ENCODE peak calls at places on chromosomes 16 and 17, in five cellular contexts. One of them, this sample, is unnamed.

GRCh38 chr16:66953462-66954096 is 7.5 kb upstream of the CES3 start:
- DNase-seq in GM12878: no peak
- DNase-seq in HepG2: no peak
- DNase-seq in H1: no peak
- DNase-seq in SK-N-SH: no peak
- DNase-seq in this sample: no peak

GRCh38 chr17:43755389-43755875 is 3.2 kb downstream of the SOST start:
- DNase-seq in H1: peak
- DNase-seq in GM12878: no peak
- DNase-seq in SK-N-SH: no peak
- DNase-seq in HepG2: no peak
- DNase-seq in this sample: no peak

GRCh38 chr17:6986676-6987075 is 9.2 kb upstream of the ALOX12 start:
- DNase-seq in H1: no peak
- DNase-seq in HepG2: no peak
- DNase-seq in SK-N-SH: no peak
- DNase-seq in GM12878: no peak
- DNase-seq in this sample: no peak

GRCh38 chr17:68595496-68595895 is 5.7 kb downstream of the FAM20A start:
- DNase-seq in H1: no peak
- DNase-seq in HepG2: no peak
- DNase-seq in SK-N-SH: no peak
- DNase-seq in GM12878: no peak
- DNase-seq in this sample: no peak

GRCh38 chr16:57773019-57773418 is 29.3 kb downstream of the KIFC3 start:
- DNase-seq in HepG2: no peak
- DNase-seq in SK-N-SH: no peak
- DNase-seq in GM12878: no peak
- DNase-seq in H1: no peak
- DNase-seq in this sample: no peak

GRCh38 chr16:81593481-81593880 is 148.9 kb downstream of the CMIP start:
- DNase-seq in SK-N-SH: no peak
- DNase-seq in GM12878: no peak
- DNase-seq in HepG2: no peak
- DNase-seq in H1: no peak
- DNase-seq in this sample: no peak

GRCh38 chr16:11098601-11099377 is 154.4 kb downstream of the CLEC16A start:
- DNase-seq in HepG2: no peak
- DNase-seq in H1: no peak
- DNase-seq in SK-N-SH: no peak
- DNase-seq in GM12878: no peak
- DNase-seq in this sample: no peak

GRCh38 chr17:62995377-62995885 is 29.4 kb downstream of the TANC2 start:
- DNase-seq in GM12878: no peak
- DNase-seq in SK-N-SH: peak
- DNase-seq in HepG2: peak
- DNase-seq in H1: no peak
- DNase-seq in this sample: peak

GRCh38 chr17:10743316-10744009 is 13.6 kb upstream of the TMEM220 start:
- DNase-seq in HepG2: no peak
- DNase-seq in GM12878: no peak
- DNase-seq in H1: no peak
- DNase-seq in SK-N-SH: no peak
- DNase-seq in this sample: no peak

GRCh38 chr16:27717726-27718125 is 167.8 kb downstream of the KATNIP start:
- DNase-seq in HepG2: no peak
- DNase-seq in GM12878: no peak
- DNase-seq in H1: no peak
- DNase-seq in SK-N-SH: no peak
- DNase-seq in this sample: no peak

GRCh38 chr17:61128671-61129115 is 270.9 kb upstream of the TBX2 start:
- DNase-seq in H1: no peak
- DNase-seq in HepG2: no peak
- DNase-seq in SK-N-SH: no peak
- DNase-seq in GM12878: no peak
- DNase-seq in this sample: no peak

GRCh38 chr17:80119271-80119791 is 17.9 kb downstream of the GAA start:
- DNase-seq in SK-N-SH: peak
- DNase-seq in GM12878: no peak
- DNase-seq in H1: no peak
- DNase-seq in HepG2: no peak
- DNase-seq in this sample: no peak

GRCh38 chr16:72894291-72895151 is 153.4 kb downstream of the ZFHX3 start:
- DNase-seq in H1: no peak
- DNase-seq in HepG2: no peak
- DNase-seq in GM12878: no peak
- DNase-seq in SK-N-SH: no peak
- DNase-seq in this sample: no peak

GRCh38 chr17:6753565-6753964 is 2.3 kb upstream of the XAF1 start:
- DNase-seq in SK-N-SH: no peak
- DNase-seq in GM12878: no peak
- DNase-seq in HepG2: no peak
- DNase-seq in H1: no peak
- DNase-seq in this sample: no peak

GRCh38 chr17:17682737-17683675 is 1.7 kb downstream of the RAI1 start:
- DNase-seq in SK-N-SH: peak
- DNase-seq in HepG2: no peak
- DNase-seq in H1: no peak
- DNase-seq in GM12878: no peak
- DNase-seq in this sample: no peak

GRCh38 chr16:67269766-67270165 is 9.6 kb upstream of the PLEKHG4 start:
- DNase-seq in GM12878: no peak
- DNase-seq in H1: no peak
- DNase-seq in SK-N-SH: no peak
- DNase-seq in HepG2: no peak
- DNase-seq in this sample: no peak

GRCh38 chr17:21005367-21005766 is 37.4 kb downstream of the USP22 start:
- DNase-seq in SK-N-SH: no peak
- DNase-seq in H1: no peak
- DNase-seq in GM12878: no peak
- DNase-seq in HepG2: no peak
- DNase-seq in this sample: no peak

GRCh38 chr17:68460715-68461114 is 3.4 kb upstream of the WIPI1 start:
- DNase-seq in SK-N-SH: no peak
- DNase-seq in H1: no peak
- DNase-seq in HepG2: no peak
- DNase-seq in GM12878: no peak
- DNase-seq in this sample: no peak

GRCh38 chr16:49464093-49464492 is 90.5 kb downstream of the C16orf78 start:
- DNase-seq in H1: no peak
- DNase-seq in GM12878: no peak
- DNase-seq in HepG2: no peak
- DNase-seq in SK-N-SH: no peak
- DNase-seq in this sample: no peak
- TF ChIP-seq RAD21 in H1: no peak
- TF ChIP-seq RAD21 in GM12878: no peak
- TF ChIP-seq RAD21 in HepG2: no peak
- TF ChIP-seq RAD21 in SK-N-SH: no peak
- TF ChIP-seq RAD21 in this sample: no peak

DNA sequence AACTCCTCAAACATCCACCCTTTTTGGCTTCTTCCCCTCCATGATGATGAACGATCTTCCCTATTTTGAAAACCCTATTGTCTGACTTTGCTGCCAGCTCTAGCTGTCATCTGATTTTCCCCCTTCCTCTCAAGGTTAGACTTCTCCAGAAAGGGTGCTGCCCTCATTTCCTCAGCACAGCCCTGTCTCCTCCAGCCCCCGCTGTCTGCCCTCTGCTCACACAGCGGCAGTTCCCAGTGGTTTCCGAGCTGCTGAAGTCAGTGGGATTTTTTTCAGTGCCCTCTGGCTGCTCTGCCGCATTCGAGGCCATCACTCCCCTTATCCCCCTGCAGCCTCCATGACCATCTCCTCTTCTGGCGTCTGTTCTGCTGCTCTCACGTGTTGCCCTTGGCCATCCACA is 26.6 kb upstream of the C17orf107 start:
- DNase-seq in HepG2: no peak
- DNase-seq in GM12878: no peak
- DNase-seq in SK-N-SH: peak
- DNase-seq in H1: no peak
- DNase-seq in this sample: no peak
- TF ChIP-seq YY1 in HepG2: no peak
- TF ChIP-seq YY1 in GM12878: no peak
- TF ChIP-seq YY1 in SK-N-SH: no peak
- TF ChIP-seq YY1 in H1: no peak
- TF ChIP-seq YY1 in this sample: no peak

GRCh38 chr17:28577466-28577824 is 750 bp upstream of the ALDOC start:
- DNase-seq in SK-N-SH: no peak
- DNase-seq in HepG2: no peak
- DNase-seq in GM12878: no peak
- DNase-seq in H1: no peak
- DNase-seq in this sample: no peak
- TF ChIP-seq RAD21 in SK-N-SH: no peak
- TF ChIP-seq RAD21 in HepG2: no peak
- TF ChIP-seq RAD21 in GM12878: no peak
- TF ChIP-seq RAD21 in H1: no peak
- TF ChIP-seq RAD21 in this sample: no peak

DNA sequence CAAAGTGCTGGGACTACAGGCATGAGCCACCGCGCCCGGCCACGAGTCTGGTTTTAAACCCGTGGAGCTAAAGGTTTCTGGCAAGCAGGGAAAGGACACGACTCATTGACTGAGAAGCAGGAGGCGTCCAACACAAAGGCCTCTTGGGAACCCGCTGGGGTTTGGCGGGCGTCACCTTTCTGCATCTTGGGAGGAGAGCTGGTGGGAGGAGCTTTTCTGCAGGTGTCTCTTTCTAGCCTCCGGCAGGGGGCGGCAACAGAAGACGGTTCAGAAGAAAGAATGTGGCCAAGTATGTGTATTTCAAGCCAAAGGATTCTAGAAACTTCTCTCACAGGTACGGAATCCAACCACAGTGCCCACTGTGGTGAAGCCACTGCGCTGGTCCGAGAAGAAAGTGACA is 97.4 kb downstream of the MRM3 start:
- DNase-seq in GM12878: peak
- DNase-seq in HepG2: peak
- DNase-seq in SK-N-SH: no peak
- DNase-seq in H1: peak
- DNase-seq in this sample: peak
- TF ChIP-seq YY1 in GM12878: peak
- TF ChIP-seq YY1 in HepG2: no peak
- TF ChIP-seq YY1 in SK-N-SH: no peak
- TF ChIP-seq YY1 in H1: no peak
- TF ChIP-seq YY1 in this sample: peak

GRCh38 chr16:70750893-70751467 is 50.0 kb downstream of the VAC14 start:
- DNase-seq in SK-N-SH: no peak
- DNase-seq in GM12878: no peak
- DNase-seq in HepG2: no peak
- DNase-seq in H1: no peak
- DNase-seq in this sample: no peak
- TF ChIP-seq RAD21 in SK-N-SH: no peak
- TF ChIP-seq RAD21 in GM12878: no peak
- TF ChIP-seq RAD21 in HepG2: no peak
- TF ChIP-seq RAD21 in H1: no peak
- TF ChIP-seq RAD21 in this sample: no peak

GRCh38 chr17:65851965-65852736 is 290.7 kb upstream of the AXIN2 start:
- DNase-seq in HepG2: no peak
- DNase-seq in H1: no peak
- DNase-seq in SK-N-SH: no peak
- DNase-seq in GM12878: no peak
- DNase-seq in this sample: no peak

GRCh38 chr17:65855245-65855644 is 293.8 kb upstream of the AXIN2 start:
- DNase-seq in GM12878: no peak
- DNase-seq in SK-N-SH: no peak
- DNase-seq in HepG2: no peak
- DNase-seq in H1: no peak
- DNase-seq in this sample: peak

GRCh38 chr17:65855675-65856074 is 294.2 kb upstream of the AXIN2 start:
- DNase-seq in GM12878: no peak
- DNase-seq in H1: no peak
- DNase-seq in SK-N-SH: no peak
- DNase-seq in HepG2: no peak
- DNase-seq in this sample: no peak

GRCh38 chr17:65857713-65858112 is 296.3 kb upstream of the AXIN2 start:
- DNase-seq in HepG2: no peak
- DNase-seq in GM12878: no peak
- DNase-seq in H1: no peak
- DNase-seq in SK-N-SH: no peak
- DNase-seq in this sample: no peak

DNA sequence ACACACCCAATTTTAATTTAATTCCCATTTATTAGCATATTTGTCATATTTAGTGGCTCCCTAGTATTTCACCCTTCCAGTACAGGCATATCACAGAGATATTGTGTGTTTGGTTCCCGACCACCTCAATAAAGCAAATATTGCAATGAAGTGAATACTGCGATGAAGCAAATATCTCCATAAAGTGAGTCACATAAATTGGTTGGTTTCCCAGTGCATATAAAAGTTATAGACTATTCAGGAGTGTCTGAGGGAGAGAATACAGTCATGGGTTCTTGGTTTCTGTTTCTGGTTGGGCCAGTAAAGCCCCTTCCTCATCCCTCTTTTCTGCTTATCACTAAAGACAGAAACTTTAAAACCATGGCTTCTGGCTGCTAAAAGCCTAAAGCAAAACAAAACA is 295.4 kb upstream of the AXIN2 start:
- DNase-seq in SK-N-SH: no peak
- DNase-seq in GM12878: no peak
- DNase-seq in H1: no peak
- DNase-seq in HepG2: no peak
- DNase-seq in this sample: no peak
- TF ChIP-seq YY1 in SK-N-SH: no peak
- TF ChIP-seq YY1 in GM12878: no peak
- TF ChIP-seq YY1 in H1: no peak
- TF ChIP-seq YY1 in HepG2: no peak
- TF ChIP-seq YY1 in this sample: no peak

DNA sequence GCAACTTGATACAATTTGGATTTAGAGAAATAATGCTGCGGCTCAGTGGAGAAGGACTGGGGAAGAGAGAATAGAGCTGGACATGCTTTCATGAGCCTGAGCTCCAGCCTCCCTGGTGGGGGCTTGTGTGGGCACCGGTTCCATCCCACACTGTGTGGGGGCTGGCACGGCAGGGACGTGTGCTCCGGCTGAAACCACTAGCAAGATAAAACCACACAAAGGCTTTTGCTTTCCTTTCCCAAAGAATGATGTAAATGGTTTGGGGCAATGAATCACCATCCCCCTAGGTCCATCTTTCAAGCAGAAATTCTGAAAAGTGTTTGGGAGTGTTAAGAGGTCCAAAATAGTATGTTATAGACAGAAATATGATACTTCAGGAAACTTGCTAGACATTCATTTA is 77.0 kb downstream of the CDH11 start:
- DNase-seq in HepG2: no peak
- DNase-seq in H1: no peak
- DNase-seq in GM12878: no peak
- DNase-seq in SK-N-SH: no peak
- DNase-seq in this sample: no peak
- TF ChIP-seq RAD21 in HepG2: no peak
- TF ChIP-seq RAD21 in H1: no peak
- TF ChIP-seq RAD21 in GM12878: no peak
- TF ChIP-seq RAD21 in SK-N-SH: no peak
- TF ChIP-seq RAD21 in this sample: no peak

GRCh38 chr17:4332296-4332970 is 34.0 kb downstream of the UBE2G1 start:
- DNase-seq in H1: no peak
- DNase-seq in GM12878: no peak
- DNase-seq in SK-N-SH: no peak
- DNase-seq in HepG2: no peak
- DNase-seq in this sample: no peak
- TF ChIP-seq YY1 in H1: no peak
- TF ChIP-seq YY1 in GM12878: no peak
- TF ChIP-seq YY1 in SK-N-SH: no peak
- TF ChIP-seq YY1 in HepG2: no peak
- TF ChIP-seq YY1 in this sample: no peak

GRCh38 chr17:57762375-57762916 is 17.3 kb upstream of the CCDC182 start:
- DNase-seq in HepG2: no peak
- DNase-seq in GM12878: no peak
- DNase-seq in H1: no peak
- DNase-seq in SK-N-SH: peak
- DNase-seq in this sample: no peak
- TF ChIP-seq RAD21 in HepG2: no peak
- TF ChIP-seq RAD21 in GM12878: no peak
- TF ChIP-seq RAD21 in H1: no peak
- TF ChIP-seq RAD21 in SK-N-SH: no peak
- TF ChIP-seq RAD21 in this sample: no peak